ENCODE peak calls at places on chromosomes 2 and 18, in five cellular contexts. One of them, this sample, is unnamed.

GRCh38 chr2:212646698-212647097 is 108.1 kb upstream of the ERBB4 start:
- DNase-seq in GM12878: no peak
- DNase-seq in HepG2: no peak
- DNase-seq in SK-N-SH: no peak
- DNase-seq in K562: no peak
- DNase-seq in this sample: peak; percentile 80

GRCh38 chr2:20172273-20173052 is 52.5 kb downstream of the SDC1 start:
- DNase-seq in GM12878: no peak
- DNase-seq in HepG2: peak; percentile 80
- DNase-seq in SK-N-SH: peak; percentile 36
- DNase-seq in K562: no peak
- DNase-seq in this sample: no peak

GRCh38 chr2:224904390-224904789 is 137.9 kb downstream of the DOCK10 start:
- DNase-seq in GM12878: no peak
- DNase-seq in HepG2: no peak
- DNase-seq in SK-N-SH: no peak
- DNase-seq in K562: no peak
- DNase-seq in this sample: peak; percentile 68

GRCh38 chr2:3689998-3690748 is 13.2 kb upstream of the DCDC2C start:
- DNase-seq in GM12878: no peak
- DNase-seq in HepG2: no peak
- DNase-seq in SK-N-SH: no peak
- DNase-seq in K562: no peak
- DNase-seq in this sample: no peak

GRCh38 chr2:156466739-156467405 is 30.7 kb downstream of the GPD2 start:
- DNase-seq in GM12878: no peak
- DNase-seq in HepG2: no peak
- DNase-seq in SK-N-SH: no peak
- DNase-seq in K562: no peak
- DNase-seq in this sample: peak; percentile 50

GRCh38 chr18:66393463-66393862 is 210.4 kb downstream of the CDH19 start:
- DNase-seq in GM12878: no peak
- DNase-seq in HepG2: no peak
- DNase-seq in SK-N-SH: no peak
- DNase-seq in K562: no peak
- DNase-seq in this sample: no peak

GRCh38 chr2:190184460-190184859 is 121.9 kb upstream of the MSTN start:
- DNase-seq in GM12878: no peak
- DNase-seq in HepG2: no peak
- DNase-seq in SK-N-SH: no peak
- DNase-seq in K562: peak; percentile 58
- DNase-seq in this sample: no peak

GRCh38 chr2:229273384-229274338 is 2.6 kb upstream of the PID1 start:
- DNase-seq in GM12878: peak; percentile 11
- DNase-seq in HepG2: peak; percentile 65
- DNase-seq in SK-N-SH: peak; percentile 79
- DNase-seq in K562: peak; percentile 20
- DNase-seq in this sample: peak; percentile 67

GRCh38 chr2:146940016-146940685 is 904.7 kb upstream of the ACVR2A start:
- DNase-seq in GM12878: no peak
- DNase-seq in HepG2: no peak
- DNase-seq in SK-N-SH: no peak
- DNase-seq in K562: no peak
- DNase-seq in this sample: no peak

GRCh38 chr2:186968277-186968676 is 119.3 kb upstream of the ZSWIM2 start:
- DNase-seq in GM12878: peak; percentile 7
- DNase-seq in HepG2: no peak
- DNase-seq in SK-N-SH: no peak
- DNase-seq in K562: no peak
- DNase-seq in this sample: no peak

GRCh38 chr2:172836386-172837200 is 100.9 kb downstream of the RAPGEF4 start:
- DNase-seq in GM12878: no peak
- DNase-seq in HepG2: no peak
- DNase-seq in SK-N-SH: no peak
- DNase-seq in K562: no peak
- DNase-seq in this sample: peak; percentile 84

GRCh38 chr18:44680271-44681038 is at the start of gene SETBP1:
- DNase-seq in GM12878: no peak
- DNase-seq in HepG2: no peak
- DNase-seq in SK-N-SH: peak; percentile 84
- DNase-seq in K562: peak; percentile 11
- DNase-seq in this sample: peak; percentile 2

GRCh38 chr2:197915548-197916265 is 111.3 kb downstream of the PLCL1 start:
- DNase-seq in GM12878: no peak
- DNase-seq in HepG2: no peak
- DNase-seq in SK-N-SH: no peak
- DNase-seq in K562: no peak
- DNase-seq in this sample: peak; percentile 70

GRCh38 chr18:48622911-48623431 is 84.1 kb downstream of the CTIF start:
- DNase-seq in GM12878: no peak
- DNase-seq in HepG2: no peak
- DNase-seq in SK-N-SH: no peak
- DNase-seq in K562: no peak
- DNase-seq in this sample: peak; percentile 61

GRCh38 chr18:24475926-24476589 is 15.6 kb downstream of the HRH4 start:
- DNase-seq in GM12878: no peak
- DNase-seq in HepG2: no peak
- DNase-seq in SK-N-SH: no peak
- DNase-seq in K562: no peak
- DNase-seq in this sample: no peak

GRCh38 chr2:67215214-67215613 is 181.9 kb upstream of the ETAA1 start:
- DNase-seq in GM12878: no peak
- DNase-seq in HepG2: peak; percentile 35
- DNase-seq in SK-N-SH: peak; percentile 69
- DNase-seq in K562: peak; percentile 27
- DNase-seq in this sample: peak; percentile 92

GRCh38 chr2:28678175-28678855 is 73.3 kb upstream of the PPP1CB start:
- DNase-seq in GM12878: no peak
- DNase-seq in HepG2: no peak
- DNase-seq in SK-N-SH: no peak
- DNase-seq in K562: no peak
- DNase-seq in this sample: no peak

GRCh38 chr2:186256540-186256939 is 229.5 kb upstream of the ZC3H15 start:
- DNase-seq in GM12878: peak; percentile 7
- DNase-seq in HepG2: peak; percentile 57
- DNase-seq in SK-N-SH: peak; percentile 26
- DNase-seq in K562: no peak
- DNase-seq in this sample: peak; percentile 44

GRCh38 chr2:113212245-113213060 is 38.7 kb downstream of the PSD4 start:
- DNase-seq in GM12878: no peak
- DNase-seq in HepG2: peak; percentile 35
- DNase-seq in SK-N-SH: peak; percentile 72
- DNase-seq in K562: no peak
- DNase-seq in this sample: no peak

GRCh38 chr2:241798081-241798630 is 10.8 kb upstream of the NEU4 start:
- DNase-seq in GM12878: no peak
- DNase-seq in HepG2: no peak
- DNase-seq in SK-N-SH: peak; percentile 47
- DNase-seq in K562: no peak
- DNase-seq in this sample: no peak

GRCh38 chr2:30706534-30707303 is 100.5 kb downstream of the CAPN13 start:
- DNase-seq in GM12878: peak; percentile 27
- DNase-seq in HepG2: peak; percentile 45
- DNase-seq in SK-N-SH: peak; percentile 79
- DNase-seq in K562: peak; percentile 58
- DNase-seq in this sample: peak; percentile 60

GRCh38 chr2:188478724-188479123 is 187.1 kb downstream of the GULP1 start:
- DNase-seq in GM12878: peak; percentile 16
- DNase-seq in HepG2: no peak
- DNase-seq in SK-N-SH: no peak
- DNase-seq in K562: no peak
- DNase-seq in this sample: no peak

GRCh38 chr2:237517990-237518389 is 30.9 kb downstream of the MLPH start:
- DNase-seq in GM12878: no peak
- DNase-seq in HepG2: no peak
- DNase-seq in SK-N-SH: no peak
- DNase-seq in K562: no peak
- DNase-seq in this sample: no peak

GRCh38 chr2:45180033-45180746 is 170.9 kb upstream of the SIX2 start:
- DNase-seq in GM12878: no peak
- DNase-seq in HepG2: no peak
- DNase-seq in SK-N-SH: no peak
- DNase-seq in K562: no peak
- DNase-seq in this sample: peak; percentile 53
- TF ChIP-seq MXI1 in GM12878: no peak
- TF ChIP-seq MXI1 in HepG2: no peak
- TF ChIP-seq MXI1 in SK-N-SH: no peak
- TF ChIP-seq MXI1 in K562: no peak
- TF ChIP-seq MXI1 in this sample: no peak

GRCh38 chr18:8835556-8835955 is 130.2 kb downstream of the MTCL1 start:
- DNase-seq in GM12878: no peak
- DNase-seq in HepG2: no peak
- DNase-seq in SK-N-SH: no peak
- DNase-seq in K562: no peak
- DNase-seq in this sample: peak; percentile 41
- TF ChIP-seq MXI1 in GM12878: no peak
- TF ChIP-seq MXI1 in HepG2: no peak
- TF ChIP-seq MXI1 in SK-N-SH: no peak
- TF ChIP-seq MXI1 in K562: no peak
- TF ChIP-seq MXI1 in this sample: no peak

GRCh38 chr2:70411489-70412081 is 109.7 kb upstream of the FAM136A start:
- DNase-seq in GM12878: no peak
- DNase-seq in HepG2: no peak
- DNase-seq in SK-N-SH: no peak
- DNase-seq in K562: no peak
- DNase-seq in this sample: no peak

GRCh38 chr2:70417011-70417410 is 115.1 kb upstream of the FAM136A start:
- DNase-seq in GM12878: no peak
- DNase-seq in HepG2: no peak
- DNase-seq in SK-N-SH: no peak
- DNase-seq in K562: no peak
- DNase-seq in this sample: no peak

DNA sequence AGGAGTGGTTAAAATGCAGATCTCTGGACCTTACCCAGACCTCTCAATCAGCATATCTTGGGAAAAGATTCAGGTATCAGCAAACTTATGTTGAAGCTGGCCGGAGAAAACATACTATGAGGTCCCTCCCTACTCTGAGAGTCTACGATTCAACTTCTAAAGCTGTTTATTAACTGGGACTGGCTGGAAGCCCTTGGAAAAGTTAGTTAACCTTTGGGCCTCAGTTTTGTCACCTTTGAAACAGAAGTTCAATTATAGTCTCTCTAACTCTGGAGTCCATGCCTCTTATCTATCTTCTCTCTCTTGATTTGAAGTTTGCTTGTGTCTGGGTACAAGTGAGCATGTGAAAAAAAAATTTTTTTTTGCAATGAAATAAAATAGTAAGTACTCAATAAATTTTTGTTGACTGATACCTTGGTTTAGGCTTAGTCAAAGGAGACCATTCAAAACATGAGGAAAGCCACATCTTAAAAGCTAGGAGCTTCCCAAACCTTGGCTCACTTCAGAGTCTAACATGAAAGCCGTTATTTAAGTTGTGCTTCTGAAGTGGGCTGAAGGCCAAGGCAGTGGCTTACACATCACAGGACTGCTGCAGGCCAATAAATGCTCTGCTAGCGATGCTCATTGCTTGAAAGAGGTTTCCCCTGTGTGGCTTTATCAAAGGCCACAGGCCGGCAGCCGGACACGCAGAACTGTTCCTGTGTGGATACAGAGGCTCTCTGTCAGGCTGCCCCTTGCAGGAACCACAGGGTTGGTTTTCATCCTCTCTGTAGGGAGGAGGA is 110.6 kb upstream of the FAM136A start:
- DNase-seq in GM12878: no peak
- DNase-seq in HepG2: no peak
- DNase-seq in SK-N-SH: no peak
- DNase-seq in K562: no peak
- DNase-seq in this sample: peak; percentile 7
- TF ChIP-seq MXI1 in GM12878: no peak
- TF ChIP-seq MXI1 in HepG2: no peak
- TF ChIP-seq MXI1 in SK-N-SH: no peak
- TF ChIP-seq MXI1 in K562: no peak
- TF ChIP-seq MXI1 in this sample: no peak

DNA sequence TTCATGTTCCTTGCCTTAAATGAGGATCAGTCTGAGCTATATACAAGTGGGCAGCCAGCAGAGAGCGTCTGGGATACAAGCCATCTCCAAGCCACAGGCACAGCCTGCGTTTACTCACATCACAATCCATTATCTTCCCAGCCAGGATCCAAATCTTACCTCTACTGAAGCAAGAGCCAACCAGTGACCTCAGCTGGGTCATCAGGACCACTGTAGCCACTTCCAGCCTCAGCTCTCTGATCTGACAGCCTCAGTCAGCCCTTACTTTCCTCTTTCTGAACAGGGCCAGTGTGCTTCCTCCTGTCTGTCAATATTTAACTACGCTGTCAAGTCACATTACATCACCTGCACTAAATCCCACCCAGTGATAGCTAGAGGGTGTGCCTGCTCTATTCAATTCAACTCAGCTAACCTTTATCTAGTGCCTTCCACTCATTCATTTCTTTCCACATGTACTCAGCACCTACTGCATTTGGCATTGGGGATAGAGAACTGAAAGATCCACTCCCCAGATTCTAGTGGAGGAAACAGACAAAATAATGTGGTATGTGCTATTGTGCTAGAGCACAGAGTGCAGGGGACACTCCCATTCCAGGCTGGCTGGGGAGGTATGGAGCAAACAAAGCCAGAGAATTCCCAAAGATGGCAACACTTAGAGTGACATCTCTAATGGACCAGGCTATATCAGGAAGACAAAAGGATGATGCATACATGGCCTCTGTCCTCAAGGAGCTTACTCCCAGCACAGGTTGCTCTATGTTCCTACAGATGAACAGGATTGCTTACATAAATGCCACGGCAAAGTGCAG is 146.5 kb downstream of the NCKAP5 start:
- DNase-seq in GM12878: peak; percentile 61
- DNase-seq in HepG2: peak; percentile 35
- DNase-seq in SK-N-SH: peak; percentile 8
- DNase-seq in K562: no peak
- DNase-seq in this sample: peak; percentile 66
- TF ChIP-seq MXI1 in GM12878: peak; percentile 27
- TF ChIP-seq MXI1 in HepG2: no peak
- TF ChIP-seq MXI1 in SK-N-SH: no peak
- TF ChIP-seq MXI1 in K562: no peak
- TF ChIP-seq MXI1 in this sample: no peak